ENCODE peak calls at places on chromosomes 7 and 10, in ten cellular contexts. W is left lung, I is sigmoid colon, F is stomach, A is tibial artery, E is dorsolateral prefrontal cortex, T is DND-41, X is AG09309, Q is BJ, Y is psoas muscle. N is an unnamed sample.

GRCh38 chr10:71569775-71570588 is 149.6 kb downstream of the C10orf105 start:
- DNase-seq in Q (no peak), T (peak; percentile 77), Y (peak; percentile 79), X (no peak), A (peak; percentile 75), F (peak; percentile 79), I (peak; percentile 84), W (peak; percentile 35), E (peak; percentile 52), N (peak; percentile 87)

GRCh38 chr7:123871998-123872867 is 27.3 kb downstream of the HYAL4 start:
- DNase-seq in X (peak; percentile 1), W (no peak), I (no peak), Q (no peak), A (no peak), F (peak; percentile 65), E (no peak), T (peak; percentile 46), Y (peak; percentile 46), N (peak; percentile 61)

GRCh38 chr10:58970160-58970915 is 206.1 kb upstream of the PHYHIPL start:
- DNase-seq in I (no peak), A (no peak), F (no peak), Q (no peak), X (no peak), W (no peak), Y (no peak), T (no peak), E (no peak), N (no peak)

GRCh38 chr7:47080816-47081215 is 501.1 kb downstream of the TNS3 start:
- DNase-seq in A (no peak), Q (no peak), X (no peak), F (no peak), I (no peak), E (no peak), W (no peak), Y (no peak), T (no peak), N (no peak)

GRCh38 chr10:29555091-29555745 is 79.6 kb downstream of the SVIL start:
- DNase-seq in W (no peak), F (no peak), E (no peak), T (no peak), X (no peak), A (no peak), I (no peak), Y (no peak), Q (no peak), N (peak; percentile 40)

GRCh38 chr7:96034940-96035727 is 262.8 kb downstream of the DYNC1I1 start:
- DNase-seq in Y (peak; percentile 73), F (no peak), A (no peak), E (no peak), Q (no peak), T (no peak), I (no peak), W (no peak), X (no peak), N (no peak)

GRCh38 chr10:123863189-123863580 is 28.4 kb downstream of the CPXM2 start:
- DNase-seq in Y (no peak), F (no peak), E (no peak), A (no peak), I (no peak), X (no peak), T (no peak), Q (no peak), W (no peak), N (no peak)

GRCh38 chr7:111560773-111561658 is 1.3 kb downstream of the IMMP2L start:
- DNase-seq in A (no peak), Y (no peak), E (no peak), Q (no peak), T (no peak), W (no peak), I (no peak), F (no peak), X (no peak), N (no peak)

GRCh38 chr10:61662794-61663259 is at the start of gene CABCOCO1:
- DNase-seq in Y (peak; percentile 67), T (no peak), E (peak; percentile 55), I (peak; percentile 83), A (peak; percentile 79), F (peak; percentile 71), X (no peak), W (peak; percentile 89), Q (no peak), N (no peak)

GRCh38 chr7:120695848-120696247 is 162.1 kb downstream of the TSPAN12 start:
- DNase-seq in W (no peak), E (no peak), T (no peak), F (no peak), X (no peak), Y (no peak), Q (no peak), A (no peak), I (no peak), N (no peak)

GRCh38 chr7:22137466-22137865 is 191.8 kb upstream of the CDCA7L start:
- DNase-seq in E (no peak), A (no peak), T (no peak), Q (peak; percentile 28), I (no peak), Y (no peak), X (peak; percentile 25), F (no peak), W (no peak), N (no peak)

DNA sequence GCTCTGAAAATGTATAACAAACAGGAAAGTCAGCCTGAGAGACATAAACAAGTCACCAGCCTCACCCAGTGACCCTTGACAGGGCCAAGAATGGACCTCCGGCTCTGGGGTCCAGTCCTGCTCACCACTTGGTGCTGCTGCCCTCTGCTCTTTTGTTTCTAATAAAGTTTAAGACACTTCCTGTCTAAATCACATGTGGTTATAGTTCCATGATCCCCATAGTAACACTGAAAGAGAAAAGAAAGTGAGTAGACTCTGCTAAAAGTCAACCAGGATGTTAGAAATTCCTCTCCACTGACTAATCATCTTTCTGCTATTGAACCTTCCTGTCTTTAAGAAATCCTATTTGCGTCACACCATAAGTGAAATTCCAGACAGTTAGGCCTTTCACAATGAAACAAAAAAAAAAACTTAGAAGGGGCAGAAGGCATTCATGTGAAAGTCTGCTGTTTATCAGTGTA is 179.2 kb upstream of the BET1 start:
- DNase-seq in E (no peak), Y (peak; percentile 29), X (peak; percentile 99), A (no peak), T (no peak), Q (peak; percentile 100), W (peak; percentile 34), F (no peak), I (no peak), N (no peak)
- TF ChIP-seq CTCF in E (no peak), Y (no peak), X (no peak), A (no peak), T (no peak), Q (peak; percentile 3), W (no peak), F (no peak), I (no peak), N (no peak)

GRCh38 chr10:75110006-75110632 is 1.3 kb upstream of the SAMD8 start:
- DNase-seq in F (no peak), W (no peak), I (no peak), A (peak; percentile 64), Y (no peak), X (no peak), T (no peak), E (no peak), Q (no peak), N (no peak)

GRCh38 chr10:75107756-75108683 is 3.4 kb upstream of the SAMD8 start:
- DNase-seq in I (peak; percentile 55), E (no peak), T (no peak), Q (no peak), A (peak; percentile 57), W (no peak), X (no peak), Y (no peak), F (no peak), N (no peak)

GRCh38 chr10:75111367-75111905 is at the start of gene SAMD8:
- DNase-seq in A (peak; percentile 99), E (peak; percentile 89), W (peak; percentile 99), I (peak; percentile 99), X (peak; percentile 71), Q (peak; percentile 78), T (peak; percentile 98), Y (peak; percentile 99), F (peak; percentile 97), N (peak; percentile 99)

GRCh38 chr10:75108684-75109458 is 2.6 kb upstream of the SAMD8 start:
- DNase-seq in F (no peak), I (no peak), W (no peak), Y (peak; percentile 90), T (no peak), A (peak; percentile 59), Q (no peak), E (no peak), X (no peak), N (peak; percentile 21)

DNA sequence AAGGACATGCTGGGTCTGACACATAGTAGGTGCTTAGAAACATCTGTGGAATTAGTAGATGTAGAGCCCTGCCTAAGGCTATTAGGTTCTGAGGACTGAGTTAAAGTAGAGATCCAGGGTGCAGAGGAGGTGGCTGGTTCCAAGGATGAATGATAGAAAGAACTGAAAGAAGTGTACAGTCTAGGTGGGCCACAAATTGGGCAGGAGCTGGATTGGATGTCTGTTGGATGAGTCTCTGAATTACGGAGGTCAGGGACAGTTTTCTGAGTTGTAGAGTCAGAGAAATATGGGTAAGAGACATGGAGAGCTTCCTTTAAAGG is 2.0 kb upstream of the SAMD8 start:
- DNase-seq in W (no peak), T (no peak), Q (no peak), F (no peak), I (no peak), X (no peak), E (no peak), Y (no peak), A (no peak), N (no peak)
- TF ChIP-seq CTCF in W (no peak), T (no peak), Q (no peak), F (no peak), I (no peak), X (no peak), E (no peak), Y (no peak), A (no peak), N (no peak)

GRCh38 chr7:155885162-155886160 is 73.2 kb upstream of the SHH start:
- DNase-seq in Q (no peak), W (peak; percentile 76), I (peak; percentile 44), Y (peak; percentile 35), E (no peak), X (no peak), A (peak; percentile 48), T (no peak), F (peak; percentile 67), N (no peak)
- TF ChIP-seq CTCF in Q (no peak), W (no peak), I (no peak), Y (no peak), E (no peak), X (no peak), A (no peak), T (no peak), F (no peak), N (no peak)

DNA sequence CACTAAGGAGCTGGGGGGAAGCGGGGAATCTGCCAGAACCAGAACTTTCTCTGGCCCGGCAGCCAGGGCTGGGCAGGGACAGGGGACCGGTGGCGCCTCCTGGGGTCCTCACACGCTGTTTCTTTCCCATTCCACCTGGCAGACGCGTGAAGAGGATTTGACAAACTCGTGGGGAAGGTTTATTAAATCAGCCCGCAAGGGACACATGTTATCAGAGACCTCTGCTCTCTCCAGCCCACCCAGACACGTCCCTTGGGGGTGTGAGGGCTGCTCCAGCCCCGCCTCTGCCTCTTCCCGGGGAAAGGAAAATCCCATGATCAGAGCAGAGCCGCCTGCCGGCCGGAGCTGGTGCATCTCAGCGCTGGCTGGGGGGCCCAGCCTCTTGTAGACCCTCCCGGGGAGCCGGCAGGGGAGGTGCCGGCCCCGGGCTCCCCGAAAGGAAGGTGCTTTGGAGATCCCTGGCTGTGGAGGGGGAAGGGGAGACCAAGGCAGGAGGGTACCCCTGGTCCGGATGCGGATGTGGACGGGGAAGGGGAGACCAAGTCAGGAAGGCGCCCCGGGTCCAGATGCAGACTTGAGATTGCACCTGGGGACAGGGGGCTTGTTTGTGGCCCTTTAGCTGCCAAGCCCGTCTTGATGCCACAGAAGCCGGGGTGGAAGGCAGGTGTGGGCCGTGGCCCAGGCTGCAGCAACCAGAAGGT is 142.8 kb downstream of the ELFN1 start:
- DNase-seq in E (no peak), A (peak; percentile 58), F (no peak), T (no peak), I (no peak), X (no peak), Q (no peak), Y (no peak), W (no peak), N (no peak)
- TF ChIP-seq CTCF in E (no peak), A (no peak), F (no peak), T (no peak), I (no peak), X (no peak), Q (no peak), Y (no peak), W (no peak), N (no peak)

N was measured in activated CD8-positive, alpha-beta T cell treated with anti-CD3 and anti-CD28 coated beads for 36 hours.